ENCODE peak calls at places on chromosomes 7 and 10, in seven cellular contexts. One of them, this sample, is unnamed.

GRCh38 chr7:135716677-135717238 is 11.2 kb downstream of the SLC13A4 start:
- DNase-seq in pancreas: no peak
- DNase-seq in left ventricle myocardium inferior: no peak
- DNase-seq in CD8-positive, alpha-beta T cell: no peak
- DNase-seq in K562: no peak
- DNase-seq in lower lobe of right lung: no peak
- DNase-seq in OCI-LY7: no peak
- DNase-seq in this sample: peak

GRCh38 chr7:76278540-76278939 is 23.9 kb upstream of the HSPB1 start:
- DNase-seq in pancreas: no peak
- DNase-seq in left ventricle myocardium inferior: no peak
- DNase-seq in CD8-positive, alpha-beta T cell: no peak
- DNase-seq in K562: peak
- DNase-seq in lower lobe of right lung: no peak
- DNase-seq in OCI-LY7: no peak
- DNase-seq in this sample: no peak

GRCh38 chr10:94308866-94309265 is 53.9 kb downstream of the NOC3L start:
- DNase-seq in pancreas: no peak
- DNase-seq in left ventricle myocardium inferior: no peak
- DNase-seq in CD8-positive, alpha-beta T cell: no peak
- DNase-seq in K562: no peak
- DNase-seq in lower lobe of right lung: no peak
- DNase-seq in OCI-LY7: no peak
- DNase-seq in this sample: no peak

GRCh38 chr10:124997791-124998623 is 56.1 kb downstream of the ZRANB1 start:
- DNase-seq in pancreas: no peak
- DNase-seq in left ventricle myocardium inferior: peak
- DNase-seq in CD8-positive, alpha-beta T cell: no peak
- DNase-seq in K562: no peak
- DNase-seq in lower lobe of right lung: peak
- DNase-seq in OCI-LY7: no peak
- DNase-seq in this sample: no peak

GRCh38 chr10:26437637-26438461 is at the start of gene APBB1IP:
- DNase-seq in pancreas: peak
- DNase-seq in left ventricle myocardium inferior: peak
- DNase-seq in CD8-positive, alpha-beta T cell: peak
- DNase-seq in K562: no peak
- DNase-seq in lower lobe of right lung: peak
- DNase-seq in OCI-LY7: peak
- DNase-seq in this sample: no peak

GRCh38 chr7:114910787-114911186 is 11.1 kb upstream of the MDFIC start:
- DNase-seq in pancreas: no peak
- DNase-seq in left ventricle myocardium inferior: no peak
- DNase-seq in CD8-positive, alpha-beta T cell: no peak
- DNase-seq in K562: no peak
- DNase-seq in lower lobe of right lung: no peak
- DNase-seq in OCI-LY7: no peak
- DNase-seq in this sample: no peak

GRCh38 chr7:133561361-133561760 is 308.5 kb downstream of the EXOC4 start:
- DNase-seq in pancreas: no peak
- DNase-seq in left ventricle myocardium inferior: no peak
- DNase-seq in CD8-positive, alpha-beta T cell: no peak
- DNase-seq in K562: no peak
- DNase-seq in lower lobe of right lung: no peak
- DNase-seq in OCI-LY7: no peak
- DNase-seq in this sample: no peak

GRCh38 chr10:24554036-24554435 is 169.7 kb downstream of the ARHGAP21 start:
- DNase-seq in pancreas: no peak
- DNase-seq in left ventricle myocardium inferior: no peak
- DNase-seq in CD8-positive, alpha-beta T cell: no peak
- DNase-seq in K562: no peak
- DNase-seq in lower lobe of right lung: no peak
- DNase-seq in OCI-LY7: no peak
- DNase-seq in this sample: no peak

GRCh38 chr10:95697429-95697828 is 3.7 kb upstream of the TCTN3 start:
- DNase-seq in pancreas: peak
- DNase-seq in left ventricle myocardium inferior: no peak
- DNase-seq in CD8-positive, alpha-beta T cell: no peak
- DNase-seq in K562: no peak
- DNase-seq in lower lobe of right lung: peak
- DNase-seq in OCI-LY7: peak
- DNase-seq in this sample: no peak

GRCh38 chr7:37921876-37922275 is 1.4 kb downstream of the EPDR1 start:
- DNase-seq in pancreas: no peak
- DNase-seq in left ventricle myocardium inferior: no peak
- DNase-seq in CD8-positive, alpha-beta T cell: no peak
- DNase-seq in K562: no peak
- DNase-seq in lower lobe of right lung: no peak
- DNase-seq in OCI-LY7: no peak
- DNase-seq in this sample: no peak
- H3K27ac ChIP-seq in pancreas: no peak
- H3K27ac ChIP-seq in left ventricle myocardium inferior: peak
- H3K27ac ChIP-seq in CD8-positive, alpha-beta T cell: no peak
- H3K27ac ChIP-seq in K562: peak
- H3K27ac ChIP-seq in lower lobe of right lung: peak
- H3K27ac ChIP-seq in OCI-LY7: no peak
- H3K27ac ChIP-seq in this sample: no peak

GRCh38 chr7:130902755-130903357 is 168.8 kb upstream of the KLF14 start:
- DNase-seq in pancreas: no peak
- DNase-seq in left ventricle myocardium inferior: no peak
- DNase-seq in CD8-positive, alpha-beta T cell: no peak
- DNase-seq in K562: no peak
- DNase-seq in lower lobe of right lung: no peak
- DNase-seq in OCI-LY7: no peak
- DNase-seq in this sample: no peak
- TF ChIP-seq CTCF in pancreas: no peak
- TF ChIP-seq CTCF in left ventricle myocardium inferior: no peak
- TF ChIP-seq CTCF in CD8-positive, alpha-beta T cell: no peak
- TF ChIP-seq CTCF in K562: no peak
- TF ChIP-seq CTCF in lower lobe of right lung: no peak
- TF ChIP-seq CTCF in OCI-LY7: no peak
- TF ChIP-seq CTCF in this sample: no peak

DNA sequence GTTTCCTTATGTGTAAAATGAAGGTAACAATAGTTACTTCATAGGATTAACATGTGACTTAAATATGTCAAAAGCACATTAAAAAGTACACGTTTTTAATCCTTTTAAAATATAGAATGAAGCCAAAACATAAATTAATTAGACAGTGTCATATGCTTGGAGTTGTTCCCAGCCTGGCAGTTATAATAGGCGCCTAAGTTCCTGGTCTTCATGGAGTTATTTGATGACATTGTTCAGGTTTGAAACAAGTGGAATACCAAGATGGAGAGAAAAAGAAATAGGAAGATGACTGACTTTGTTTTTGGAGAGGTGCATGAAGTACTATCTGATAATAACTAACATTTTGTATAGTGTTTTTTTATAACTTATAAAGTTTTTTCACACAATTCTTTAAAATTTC is 67.3 kb downstream of the ZNRF2 start:
- DNase-seq in pancreas: no peak
- DNase-seq in left ventricle myocardium inferior: no peak
- DNase-seq in CD8-positive, alpha-beta T cell: no peak
- DNase-seq in K562: no peak
- DNase-seq in lower lobe of right lung: no peak
- DNase-seq in OCI-LY7: no peak
- DNase-seq in this sample: no peak
- H3K4me3 ChIP-seq in pancreas: no peak
- H3K4me3 ChIP-seq in left ventricle myocardium inferior: no peak
- H3K4me3 ChIP-seq in CD8-positive, alpha-beta T cell: no peak
- H3K4me3 ChIP-seq in K562: no peak
- H3K4me3 ChIP-seq in lower lobe of right lung: no peak
- H3K4me3 ChIP-seq in OCI-LY7: no peak
- H3K4me3 ChIP-seq in this sample: no peak

GRCh38 chr7:106737202-106737562 is 76.2 kb upstream of the CCDC71L start:
- DNase-seq in pancreas: no peak
- DNase-seq in left ventricle myocardium inferior: no peak
- DNase-seq in CD8-positive, alpha-beta T cell: no peak
- DNase-seq in K562: peak
- DNase-seq in lower lobe of right lung: no peak
- DNase-seq in OCI-LY7: peak
- DNase-seq in this sample: no peak
- H3K27ac ChIP-seq in pancreas: no peak
- H3K27ac ChIP-seq in left ventricle myocardium inferior: no peak
- H3K27ac ChIP-seq in CD8-positive, alpha-beta T cell: no peak
- H3K27ac ChIP-seq in K562: no peak
- H3K27ac ChIP-seq in lower lobe of right lung: no peak
- H3K27ac ChIP-seq in OCI-LY7: no peak
- H3K27ac ChIP-seq in this sample: no peak

GRCh38 chr10:22005763-22006162 is 2.2 kb upstream of the DNAJC1 start:
- DNase-seq in pancreas: no peak
- DNase-seq in left ventricle myocardium inferior: no peak
- DNase-seq in CD8-positive, alpha-beta T cell: no peak
- DNase-seq in K562: no peak
- DNase-seq in lower lobe of right lung: no peak
- DNase-seq in OCI-LY7: peak
- DNase-seq in this sample: no peak

GRCh38 chr10:22003964-22004281 is 393 bp upstream of the DNAJC1 start:
- DNase-seq in pancreas: no peak
- DNase-seq in left ventricle myocardium inferior: no peak
- DNase-seq in CD8-positive, alpha-beta T cell: no peak
- DNase-seq in K562: no peak
- DNase-seq in lower lobe of right lung: no peak
- DNase-seq in OCI-LY7: no peak
- DNase-seq in this sample: no peak

GRCh38 chr10:22002531-22003110 is 909 bp downstream of the DNAJC1 start:
- DNase-seq in pancreas: no peak
- DNase-seq in left ventricle myocardium inferior: no peak
- DNase-seq in CD8-positive, alpha-beta T cell: peak
- DNase-seq in K562: peak
- DNase-seq in lower lobe of right lung: no peak
- DNase-seq in OCI-LY7: peak
- DNase-seq in this sample: no peak

GRCh38 chr10:22006379-22006884 is 2.9 kb upstream of the DNAJC1 start:
- DNase-seq in pancreas: no peak
- DNase-seq in left ventricle myocardium inferior: no peak
- DNase-seq in CD8-positive, alpha-beta T cell: no peak
- DNase-seq in K562: no peak
- DNase-seq in lower lobe of right lung: no peak
- DNase-seq in OCI-LY7: no peak
- DNase-seq in this sample: no peak

GRCh38 chr10:22003111-22003963 is at the start of gene DNAJC1:
- DNase-seq in pancreas: peak
- DNase-seq in left ventricle myocardium inferior: peak
- DNase-seq in CD8-positive, alpha-beta T cell: peak
- DNase-seq in K562: peak
- DNase-seq in lower lobe of right lung: peak
- DNase-seq in OCI-LY7: peak
- DNase-seq in this sample: peak
- TF ChIP-seq CTCF in pancreas: no peak
- TF ChIP-seq CTCF in left ventricle myocardium inferior: peak
- TF ChIP-seq CTCF in CD8-positive, alpha-beta T cell: no peak
- TF ChIP-seq CTCF in K562: no peak
- TF ChIP-seq CTCF in lower lobe of right lung: no peak
- TF ChIP-seq CTCF in OCI-LY7: no peak
- TF ChIP-seq CTCF in this sample: no peak

This sample was measured in WERI-Rb-1.